ENCODE peak calls at places on chromosomes 12 and 14, in four cellular contexts. One of them, this sample, is unnamed.
A peak's percentile ranks its signal among the peaks of the same experiment; 100 is the strongest.

GRCh38 chr12:56897844-56898341 is 36.3 kb downstream of the SDR9C7 start:
- DNase-seq in WERI-Rb-1: no peak
- DNase-seq in transverse colon: no peak
- DNase-seq in neural crest cell: no peak
- DNase-seq in this sample: no peak

GRCh38 chr14:104359301-104359968 is 220.1 kb upstream of the C14orf180 start:
- DNase-seq in WERI-Rb-1: peak; percentile 2
- DNase-seq in transverse colon: no peak
- DNase-seq in neural crest cell: no peak
- DNase-seq in this sample: no peak

GRCh38 chr12:52037248-52037861 is 13.9 kb upstream of the NR4A1 start:
- DNase-seq in WERI-Rb-1: peak; percentile 47
- DNase-seq in transverse colon: peak; percentile 61
- DNase-seq in neural crest cell: no peak
- DNase-seq in this sample: peak; percentile 57

GRCh38 chr14:20247651-20248246 is 8.7 kb downstream of the OR11H4 start:
- DNase-seq in WERI-Rb-1: no peak
- DNase-seq in transverse colon: no peak
- DNase-seq in neural crest cell: no peak
- DNase-seq in this sample: no peak

GRCh38 chr12:15584366-15585041 is 204.7 kb downstream of the EPS8 start:
- DNase-seq in WERI-Rb-1: peak; percentile 26
- DNase-seq in transverse colon: no peak
- DNase-seq in neural crest cell: no peak
- DNase-seq in this sample: no peak

GRCh38 chr12:65673732-65674131 is 150.6 kb upstream of the HMGA2 start:
- DNase-seq in WERI-Rb-1: no peak
- DNase-seq in transverse colon: no peak
- DNase-seq in neural crest cell: no peak
- DNase-seq in this sample: no peak

GRCh38 chr14:77037886-77038511 is 9.5 kb upstream of the IRF2BPL start:
- DNase-seq in WERI-Rb-1: no peak
- DNase-seq in transverse colon: peak; percentile 37
- DNase-seq in neural crest cell: no peak
- DNase-seq in this sample: no peak

GRCh38 chr12:55063291-55063690 is 43.5 kb downstream of the NEUROD4 start:
- DNase-seq in WERI-Rb-1: peak; percentile 76
- DNase-seq in transverse colon: no peak
- DNase-seq in neural crest cell: no peak
- DNase-seq in this sample: peak; percentile 35

GRCh38 chr12:106987846-106988245 is 900 bp upstream of the MTERF2 start:
- DNase-seq in WERI-Rb-1: no peak
- DNase-seq in transverse colon: no peak
- DNase-seq in neural crest cell: no peak
- DNase-seq in this sample: no peak

GRCh38 chr12:79402626-79403025 is 288.1 kb downstream of the PAWR start:
- DNase-seq in WERI-Rb-1: no peak
- DNase-seq in transverse colon: no peak
- DNase-seq in neural crest cell: no peak
- DNase-seq in this sample: no peak

GRCh38 chr12:121009744-121010143 is 6.5 kb downstream of the C12orf43 start:
- DNase-seq in WERI-Rb-1: peak; percentile 60
- DNase-seq in transverse colon: peak; percentile 72
- DNase-seq in neural crest cell: peak; percentile 14
- DNase-seq in this sample: peak; percentile 47

GRCh38 chr14:95196268-95196667 is 38.9 kb upstream of the DICER1 start:
- DNase-seq in WERI-Rb-1: no peak
- DNase-seq in transverse colon: no peak
- DNase-seq in neural crest cell: no peak
- DNase-seq in this sample: no peak

GRCh38 chr12:14257734-14258467 is 107.6 kb upstream of the ATF7IP start:
- DNase-seq in WERI-Rb-1: peak; percentile 85
- DNase-seq in transverse colon: peak; percentile 94
- DNase-seq in neural crest cell: peak; percentile 93
- DNase-seq in this sample: peak; percentile 97
- TF ChIP-seq CTCF in WERI-Rb-1: peak; percentile 1
- TF ChIP-seq CTCF in transverse colon: no peak
- TF ChIP-seq CTCF in neural crest cell: no peak
- TF ChIP-seq CTCF in this sample: no peak

GRCh38 chr12:92612611-92613010 is 90.2 kb upstream of the PLEKHG7 start:
- DNase-seq in WERI-Rb-1: no peak
- DNase-seq in transverse colon: no peak
- DNase-seq in neural crest cell: no peak
- DNase-seq in this sample: no peak

GRCh38 chr12:92604786-92605185 is 98.0 kb upstream of the PLEKHG7 start:
- DNase-seq in WERI-Rb-1: no peak
- DNase-seq in transverse colon: no peak
- DNase-seq in neural crest cell: no peak
- DNase-seq in this sample: no peak

GRCh38 chr12:92606956-92607355 is 95.8 kb upstream of the PLEKHG7 start:
- DNase-seq in WERI-Rb-1: no peak
- DNase-seq in transverse colon: no peak
- DNase-seq in neural crest cell: no peak
- DNase-seq in this sample: no peak

GRCh38 chr12:92605621-92606170 is 97.1 kb upstream of the PLEKHG7 start:
- DNase-seq in WERI-Rb-1: no peak
- DNase-seq in transverse colon: no peak
- DNase-seq in neural crest cell: no peak
- DNase-seq in this sample: no peak

GRCh38 chr12:92608418-92609091 is 94.2 kb upstream of the PLEKHG7 start:
- DNase-seq in WERI-Rb-1: no peak
- DNase-seq in transverse colon: no peak
- DNase-seq in neural crest cell: no peak
- DNase-seq in this sample: no peak
- TF ChIP-seq CTCF in WERI-Rb-1: peak; percentile 43
- TF ChIP-seq CTCF in transverse colon: no peak
- TF ChIP-seq CTCF in neural crest cell: peak; percentile 63
- TF ChIP-seq CTCF in this sample: no peak

GRCh38 chr12:33514893-33515292 is 75.3 kb upstream of the SYT10 start:
- DNase-seq in WERI-Rb-1: no peak
- DNase-seq in transverse colon: no peak
- DNase-seq in neural crest cell: no peak
- DNase-seq in this sample: no peak
- TF ChIP-seq CTCF in WERI-Rb-1: peak; percentile 5
- TF ChIP-seq CTCF in transverse colon: no peak
- TF ChIP-seq CTCF in neural crest cell: peak; percentile 39
- TF ChIP-seq CTCF in this sample: no peak

DNA sequence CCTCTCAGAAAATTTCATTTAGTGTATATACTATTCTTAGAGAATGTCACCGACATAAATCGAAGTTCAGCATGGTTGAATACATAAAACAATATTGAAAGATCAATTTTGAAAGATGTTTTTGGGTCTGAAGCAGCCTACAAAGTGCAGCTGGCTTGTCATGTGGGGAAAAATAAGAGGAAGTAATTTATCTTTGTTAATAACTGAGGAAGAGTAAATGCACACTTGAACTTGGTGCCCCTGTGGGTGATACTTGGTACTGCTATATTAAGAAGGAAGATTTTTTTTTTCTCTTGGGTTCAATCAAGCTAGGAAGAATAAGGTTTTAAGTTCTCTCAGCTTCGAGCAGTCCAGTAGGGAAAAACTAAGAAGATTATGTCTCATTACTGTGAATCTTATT is 661.3 kb downstream of the RPL10L start:
- DNase-seq in WERI-Rb-1: no peak
- DNase-seq in transverse colon: no peak
- DNase-seq in neural crest cell: no peak
- DNase-seq in this sample: no peak
- TF ChIP-seq CTCF in WERI-Rb-1: peak; percentile 5
- TF ChIP-seq CTCF in transverse colon: no peak
- TF ChIP-seq CTCF in neural crest cell: peak; percentile 60
- TF ChIP-seq CTCF in this sample: peak; percentile 77

GRCh38 chr12:76879710-76880025 is 849 bp upstream of the CSRP2 start:
- DNase-seq in WERI-Rb-1: no peak
- DNase-seq in transverse colon: no peak
- DNase-seq in neural crest cell: no peak
- DNase-seq in this sample: peak; percentile 42

GRCh38 chr12:76878045-76878898 is 547 bp downstream of the CSRP2 start:
- DNase-seq in WERI-Rb-1: peak; percentile 57
- DNase-seq in transverse colon: no peak
- DNase-seq in neural crest cell: peak; percentile 34
- DNase-seq in this sample: peak; percentile 40

GRCh38 chr12:76880156-76881023 is 1.6 kb upstream of the CSRP2 start:
- DNase-seq in WERI-Rb-1: no peak
- DNase-seq in transverse colon: no peak
- DNase-seq in neural crest cell: no peak
- DNase-seq in this sample: no peak

GRCh38 chr12:76881152-76881551 is 2.3 kb upstream of the CSRP2 start:
- DNase-seq in WERI-Rb-1: no peak
- DNase-seq in transverse colon: no peak
- DNase-seq in neural crest cell: no peak
- DNase-seq in this sample: no peak

DNA sequence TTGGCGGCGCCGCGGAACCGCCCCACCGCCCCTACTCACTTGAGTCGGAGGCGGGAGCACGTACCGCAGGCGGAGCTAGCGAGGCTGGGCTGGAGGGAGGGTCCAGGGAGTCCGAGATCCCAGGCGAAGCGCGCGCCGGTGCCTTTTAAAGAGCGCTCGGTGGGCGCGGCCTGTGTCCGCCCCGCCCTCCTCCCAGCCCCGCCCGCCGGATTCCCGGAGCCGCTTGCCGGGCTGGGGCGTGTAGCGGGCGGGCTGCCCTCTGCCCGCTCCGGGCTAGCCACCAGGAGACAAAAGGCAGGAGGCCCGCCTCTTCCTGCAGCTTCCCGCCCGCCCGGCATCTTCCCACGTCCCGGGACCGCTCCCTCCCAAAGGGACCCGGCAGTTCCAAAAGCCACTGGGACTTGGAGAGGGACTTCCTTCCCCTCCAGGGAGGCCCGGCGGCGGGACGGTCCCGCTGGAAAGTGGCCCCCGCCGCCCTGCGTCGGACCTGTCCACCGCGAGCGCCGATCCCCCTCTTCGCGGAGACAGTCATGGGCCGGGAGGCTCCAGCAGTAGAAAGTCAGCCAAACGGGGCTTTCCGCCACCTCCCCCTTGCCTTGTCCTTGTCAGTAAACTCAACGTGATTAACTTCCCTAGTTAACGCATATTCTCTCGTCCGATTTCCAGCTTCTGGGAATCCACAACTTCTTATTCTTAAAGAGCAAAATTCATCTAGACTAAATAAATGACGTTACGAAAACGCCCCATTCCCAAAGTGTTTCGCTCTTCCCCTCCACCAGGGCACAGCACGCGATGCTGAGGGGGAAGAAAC is at the start of gene CSRP2:
- DNase-seq in WERI-Rb-1: peak; percentile 93
- DNase-seq in transverse colon: peak; percentile 88
- DNase-seq in neural crest cell: peak; percentile 84
- DNase-seq in this sample: peak; percentile 89
- TF ChIP-seq CTCF in WERI-Rb-1: no peak
- TF ChIP-seq CTCF in transverse colon: no peak
- TF ChIP-seq CTCF in neural crest cell: peak; percentile 57
- TF ChIP-seq CTCF in this sample: peak; percentile 3

DNA sequence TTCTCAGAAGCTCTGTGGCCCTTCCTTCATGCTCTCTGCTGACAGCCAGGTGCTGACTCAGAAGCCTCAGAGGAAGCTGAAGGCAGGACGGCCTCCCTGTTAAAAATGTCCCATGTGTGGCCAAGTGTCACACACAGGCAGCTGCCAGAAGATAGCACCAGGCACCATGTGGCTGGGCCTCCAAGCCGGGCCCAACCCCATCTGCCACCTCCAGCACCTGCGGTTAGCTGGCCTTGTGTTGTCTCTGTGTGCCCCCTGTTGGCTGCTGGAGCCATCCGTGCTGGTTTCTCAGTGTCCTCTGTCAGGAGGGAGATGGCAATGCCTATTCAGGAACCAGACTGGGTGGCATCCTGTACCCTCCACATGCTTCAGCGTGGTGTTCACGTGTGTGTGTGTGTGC is 63.2 kb downstream of the TSPAN11 start:
- DNase-seq in WERI-Rb-1: peak; percentile 92
- DNase-seq in transverse colon: peak; percentile 38
- DNase-seq in neural crest cell: no peak
- DNase-seq in this sample: peak; percentile 83
- TF ChIP-seq CTCF in WERI-Rb-1: peak; percentile 91
- TF ChIP-seq CTCF in transverse colon: no peak
- TF ChIP-seq CTCF in neural crest cell: peak; percentile 57
- TF ChIP-seq CTCF in this sample: peak; percentile 44

GRCh38 chr12:42565001-42565400 is 24.5 kb downstream of the PRICKLE1 start:
- DNase-seq in WERI-Rb-1: no peak
- DNase-seq in transverse colon: no peak
- DNase-seq in neural crest cell: no peak
- DNase-seq in this sample: no peak

GRCh38 chr12:42570076-42570475 is 19.5 kb downstream of the PRICKLE1 start:
- DNase-seq in WERI-Rb-1: no peak
- DNase-seq in transverse colon: no peak
- DNase-seq in neural crest cell: no peak
- DNase-seq in this sample: no peak

GRCh38 chr12:42565633-42566032 is 23.9 kb downstream of the PRICKLE1 start:
- DNase-seq in WERI-Rb-1: no peak
- DNase-seq in transverse colon: no peak
- DNase-seq in neural crest cell: no peak
- DNase-seq in this sample: no peak

GRCh38 chr12:42571327-42572009 is 18.1 kb downstream of the PRICKLE1 start:
- DNase-seq in WERI-Rb-1: no peak
- DNase-seq in transverse colon: no peak
- DNase-seq in neural crest cell: no peak
- DNase-seq in this sample: no peak

GRCh38 chr12:42568952-42569916 is 20.3 kb downstream of the PRICKLE1 start:
- DNase-seq in WERI-Rb-1: no peak
- DNase-seq in transverse colon: no peak
- DNase-seq in neural crest cell: no peak
- DNase-seq in this sample: no peak
- TF ChIP-seq CTCF in WERI-Rb-1: peak; percentile 50
- TF ChIP-seq CTCF in transverse colon: peak; percentile 48
- TF ChIP-seq CTCF in neural crest cell: peak; percentile 69
- TF ChIP-seq CTCF in this sample: no peak

This sample was measured in glutamatergic neuron.